ENCODE peak calls at places on chromosomes 4 and X, in four cellular contexts. R is left lung; H is effector memory CD4-positive, alpha-beta T cell; J is CD4-positive, alpha-beta memory T cell. E is an unnamed sample. For H3K4me1 and H3K9me3, the result is how much of the 10 kb centered on the place peaks cover.

GRCh38 chr4:150510176-150510875 is 71.6 kb upstream of the MAB21L2 start:
- DNase-seq in R (no peak), H (no peak), J (no peak), E (no peak)

GRCh38 chrX:28659269-28659668 is 72.0 kb downstream of the IL1RAPL1 start:
- DNase-seq in R (no peak), H (no peak), J (no peak), E (no peak)

GRCh38 chr4:15912236-15912635 is 26.3 kb downstream of the FGFBP1 start:
- DNase-seq in R (no peak), H (no peak), J (no peak), E (no peak)

GRCh38 chr4:14636563-14636962 is 365.7 kb upstream of the CPEB2 start:
- DNase-seq in R (no peak), H (no peak), J (no peak), E (no peak)

GRCh38 chr4:139958738-139959096 is 195.3 kb downstream of the MAML3 start:
- DNase-seq in R (no peak), H (no peak), J (no peak), E (no peak)

GRCh38 chr4:98027827-98028226 is 115.4 kb downstream of the STPG2 start:
- DNase-seq in R (no peak), H (no peak), J (no peak), E (no peak)

GRCh38 chrX:100748133-100748532 is 16.2 kb upstream of the SYTL4 start:
- DNase-seq in R (no peak), H (no peak), J (no peak), E (no peak)

GRCh38 chrX:50068293-50068568 is 132.6 kb downstream of the AKAP4 start:
- DNase-seq in R (no peak), H (no peak), J (no peak), E (no peak)

GRCh38 chr4:171342646-171343045 is 470.6 kb upstream of the GALNTL6 start:
- DNase-seq in R (no peak), H (no peak), J (no peak), E (no peak)

GRCh38 chrX:151973851-151974335 is 583 bp downstream of the GABRE start:
- DNase-seq in R (peak), H (no peak), J (no peak), E (peak)

GRCh38 chr4:185811509-185812364 is at the start of gene SORBS2:
- DNase-seq in R (peak), H (no peak), J (no peak), E (no peak)

GRCh38 chr4:16582526-16582925 is 315.9 kb downstream of the LDB2 start:
- DNase-seq in R (no peak), H (no peak), J (no peak), E (no peak)

GRCh38 chr4:44674471-44674870 is 3.7 kb upstream of the GUF1 start:
- DNase-seq in R (no peak), H (no peak), J (no peak), E (no peak)

GRCh38 chr4:123819362-123820035 is 422.9 kb downstream of the SPRY1 start:
- DNase-seq in R (no peak), H (no peak), J (no peak), E (no peak)

GRCh38 chrX:133307637-133308485 is 89.7 kb upstream of the TFDP3 start:
- DNase-seq in R (no peak), H (no peak), J (no peak), E (peak)

GRCh38 chrX:107429090-107429489 is 20.4 kb upstream of the FRMPD3 start:
- DNase-seq in R (no peak), H (no peak), J (no peak), E (no peak)

GRCh38 chr4:139514382-139515059 is 41.5 kb downstream of the SETD7 start:
- DNase-seq in R (no peak), H (no peak), J (no peak), E (no peak)

GRCh38 chrX:30865020-30865419 is 24.0 kb downstream of the TAB3 start:
- DNase-seq in R (no peak), H (no peak), J (no peak), E (no peak)

GRCh38 chr4:102455750-102456149 is 45.4 kb upstream of the NFKB1 start:
- DNase-seq in R (no peak), H (no peak), J (no peak), E (no peak)

GRCh38 chr4:162457071-162457865 is 293.5 kb upstream of the FSTL5 start:
- DNase-seq in R (no peak), H (no peak), J (no peak), E (no peak)

GRCh38 chr4:121462660-121463261 is 81.9 kb upstream of the QRFPR start:
- DNase-seq in R (no peak), H (no peak), J (peak), E (no peak)

GRCh38 chr4:87058272-87059073 is 123.7 kb downstream of the AFF1 start:
- DNase-seq in R (no peak), H (no peak), J (no peak), E (no peak)

GRCh38 chrX:130079824-130080406 is 30.4 kb downstream of the ELF4 start:
- DNase-seq in R (no peak), H (peak), J (peak), E (peak)

GRCh38 chrX:154727418-154728323 is 23.2 kb downstream of the GAB3 start:
- DNase-seq in R (no peak), H (no peak), J (no peak), E (peak)

GRCh38 chr4:22369901-22370562 is 145.8 kb downstream of the ADGRA3 start:
- DNase-seq in R (peak), H (no peak), J (no peak), E (no peak)

GRCh38 chr4:168293386-168293975 is 25.1 kb downstream of the DDX60 start:
- DNase-seq in R (no peak), H (no peak), J (no peak), E (no peak)

GRCh38 chrX:78693547-78693946 is 34.4 kb upstream of the RTL3 start:
- DNase-seq in R (no peak), H (no peak), J (no peak), E (no peak)

GRCh38 chr4:144591401-144591800 is 54.6 kb upstream of the HHIP start:
- DNase-seq in R (no peak), H (no peak), J (no peak), E (no peak)

GRCh38 chrX:136528645-136529315 is 3.2 kb upstream of the VGLL1 start:
- DNase-seq in R (no peak), H (no peak), J (no peak), E (no peak)

GRCh38 chr4:74370912-74371311 is 6.0 kb downstream of the EREG start:
- DNase-seq in R (no peak), H (no peak), J (peak), E (no peak)

GRCh38 chr4:158459085-158459820 is 62.4 kb upstream of the RXFP1 start:
- DNase-seq in R (no peak), H (no peak), J (no peak), E (no peak)

GRCh38 chrX:70196961-70197805 is 19.9 kb downstream of the DGAT2L6 start:
- DNase-seq in R (no peak), H (peak), J (peak), E (peak)

DNA sequence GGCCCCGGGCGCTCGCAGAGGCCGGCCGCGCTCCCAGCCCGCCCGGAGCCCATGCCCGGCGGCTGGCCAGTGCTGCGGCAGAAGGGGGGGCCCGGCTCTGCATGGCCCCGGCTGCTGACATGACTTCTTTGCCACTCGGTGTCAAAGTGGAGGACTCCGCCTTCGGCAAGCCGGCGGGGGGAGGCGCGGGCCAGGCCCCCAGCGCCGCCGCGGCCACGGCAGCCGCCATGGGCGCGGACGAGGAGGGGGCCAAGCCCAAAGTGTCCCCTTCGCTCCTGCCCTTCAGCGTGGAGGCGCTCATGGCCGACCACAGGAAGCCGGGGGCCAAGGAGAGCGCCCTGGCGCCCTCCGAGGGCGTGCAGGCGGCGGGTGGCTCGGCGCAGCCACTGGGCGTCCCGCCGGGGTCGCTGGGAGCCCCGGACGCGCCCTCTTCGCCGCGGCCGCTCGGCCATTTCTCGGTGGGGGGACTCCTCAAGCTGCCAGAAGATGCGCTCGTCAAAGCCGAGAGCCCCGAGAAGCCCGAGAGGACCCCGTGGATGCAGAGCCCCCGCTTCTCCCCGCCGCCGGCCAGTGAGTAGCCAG is 425 bp downstream of the MSX1 start:
- DNase-seq in R (no peak), H (no peak), J (no peak), E (no peak)
- H3K27ac ChIP-seq in R (peak), H (no peak), J (no peak), E (peak)

GRCh38 chrX:40152706-40153334 is 55.1 kb upstream of the BCOR start:
- DNase-seq in R (peak), H (no peak), J (no peak), E (peak)
- H3K4me1 ChIP-seq in R (half or more), H (under half), J (under half), E (under half)

GRCh38 chr4:148810461-148810860 is 368.2 kb upstream of the NR3C2 start:
- DNase-seq in R (no peak), H (no peak), J (no peak), E (no peak)

GRCh38 chr4:148814030-148814429 is 371.8 kb upstream of the NR3C2 start:
- DNase-seq in R (no peak), H (no peak), J (no peak), E (no peak)

GRCh38 chr4:148813289-148813688 is 371.1 kb upstream of the NR3C2 start:
- DNase-seq in R (no peak), H (no peak), J (no peak), E (no peak)

GRCh38 chr4:148808416-148808815 is 366.2 kb upstream of the NR3C2 start:
- DNase-seq in R (no peak), H (no peak), J (no peak), E (no peak)
- H3K9me3 ChIP-seq in R (under half), H (under half), J (under half), E (under half)

GRCh38 chr4:25020240-25020639 is 10.5 kb downstream of the LGI2 start:
- DNase-seq in R (no peak), H (no peak), J (no peak), E (no peak)
- H3K27ac ChIP-seq in R (no peak), H (no peak), J (no peak), E (no peak)

GRCh38 chr4:153532636-153533035 is 66.5 kb downstream of the TMEM131L start:
- DNase-seq in R (no peak), H (no peak), J (no peak), E (no peak)
- H3K4me1 ChIP-seq in R (half or more), H (half or more), J (half or more), E (under half)

DNA sequence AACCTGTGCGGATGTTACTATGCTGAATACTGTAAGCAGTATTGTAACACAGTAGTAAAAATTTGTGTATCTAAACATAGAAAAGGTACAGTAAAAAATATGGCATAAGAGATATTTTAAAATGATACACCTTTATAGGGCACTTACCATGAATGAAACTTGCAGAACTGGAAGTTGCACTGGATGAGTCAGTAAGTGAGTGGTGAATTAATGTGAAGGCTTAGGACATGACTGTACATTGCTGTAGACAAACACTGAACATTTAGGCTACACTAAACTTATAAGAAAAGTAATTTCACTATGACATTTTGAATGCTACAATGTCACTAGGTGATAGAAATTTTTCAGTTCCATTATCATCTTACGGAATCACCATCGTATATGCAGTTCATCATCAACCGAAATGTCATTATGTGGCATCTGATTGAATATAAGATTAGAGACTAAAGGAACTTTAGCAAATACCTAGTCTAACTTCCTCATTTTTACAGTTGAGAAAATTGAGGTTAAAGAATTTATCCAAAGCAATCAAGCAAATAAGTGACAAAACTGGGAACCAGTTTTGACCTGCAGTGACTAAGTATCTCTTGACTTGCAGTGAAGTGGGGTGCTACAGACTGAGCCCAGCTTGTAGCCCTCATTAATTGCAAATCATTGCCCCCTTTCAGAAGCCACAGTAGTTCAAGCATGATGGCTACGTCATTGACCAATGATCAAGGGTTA is 55.3 kb downstream of the EGF start:
- DNase-seq in R (no peak), H (no peak), J (no peak), E (no peak)
- H3K9me3 ChIP-seq in R (under half), H (under half), J (under half), E (under half)

DNA sequence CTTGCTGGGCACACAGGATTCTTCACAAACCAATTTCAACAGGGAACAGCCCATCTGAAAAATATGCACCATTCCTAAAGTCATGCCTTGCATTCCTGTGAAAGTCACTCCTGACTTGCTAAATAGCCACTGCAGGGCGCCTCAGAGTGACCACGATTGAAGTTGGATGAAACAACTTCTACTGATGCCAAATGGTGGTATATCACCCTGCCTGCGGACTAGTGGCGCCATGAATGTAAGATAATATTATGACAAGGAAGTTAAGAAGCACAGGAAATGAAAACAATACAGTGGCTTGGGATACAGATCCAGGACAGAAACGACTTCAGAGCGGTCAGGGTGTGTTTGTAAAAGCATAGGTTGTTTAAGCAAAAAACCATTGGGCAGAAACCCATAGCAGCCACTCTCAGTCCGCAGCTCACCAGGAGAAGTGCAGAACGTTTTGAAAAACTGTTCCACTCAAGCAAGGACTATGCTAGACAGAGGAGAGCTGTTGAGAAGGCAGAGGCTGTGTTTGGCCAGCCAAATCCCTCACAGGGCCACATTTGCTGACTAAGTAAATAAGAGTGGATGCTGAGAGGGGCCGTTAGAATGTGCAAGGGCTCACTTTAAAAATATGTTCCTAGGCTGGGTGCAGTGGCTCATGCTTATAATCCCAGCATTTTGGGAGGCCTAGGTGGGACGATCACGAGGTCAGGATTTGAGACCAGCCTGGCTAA is 250.4 kb downstream of the PTTG2 start:
- DNase-seq in R (no peak), H (no peak), J (no peak), E (no peak)
- H3K27ac ChIP-seq in R (peak), H (no peak), J (no peak), E (peak)

GRCh38 chr4:8043596-8043995 is 103.9 kb upstream of the AFAP1 start:
- DNase-seq in R (no peak), H (no peak), J (no peak), E (no peak)
- H3K4me1 ChIP-seq in R (under half), H (under half), J (under half), E (under half)